ENCODE peak calls at places on chromosome 1, in nine cellular contexts. One of them, this sample, is unnamed.

GRCh38 chr1:64000021-64000420 is 203.4 kb upstream of the UBE2U start:
- DNase-seq in GM23338: peak; percentile 23
- DNase-seq in A549: no peak
- DNase-seq in SK-N-SH: no peak
- DNase-seq in HL-60: no peak
- DNase-seq in K562: no peak
- DNase-seq in HCT116: no peak
- DNase-seq in GM12878: no peak
- DNase-seq in HepG2: no peak
- DNase-seq in this sample: no peak

GRCh38 chr1:77220687-77221463 is 1.6 kb upstream of the PIGK start:
- DNase-seq in GM23338: no peak
- DNase-seq in A549: no peak
- DNase-seq in SK-N-SH: no peak
- DNase-seq in HL-60: no peak
- DNase-seq in K562: no peak
- DNase-seq in HCT116: no peak
- DNase-seq in GM12878: no peak
- DNase-seq in HepG2: no peak
- DNase-seq in this sample: no peak

GRCh38 chr1:30749691-30750583 is 7.6 kb downstream of the LAPTM5 start:
- DNase-seq in GM23338: no peak
- DNase-seq in A549: no peak
- DNase-seq in SK-N-SH: no peak
- DNase-seq in HL-60: peak; percentile 21
- DNase-seq in K562: no peak
- DNase-seq in HCT116: no peak
- DNase-seq in GM12878: no peak
- DNase-seq in HepG2: no peak
- DNase-seq in this sample: no peak

GRCh38 chr1:243884603-243885002 is 34.6 kb upstream of the AKT3 start:
- DNase-seq in GM23338: no peak
- DNase-seq in A549: no peak
- DNase-seq in SK-N-SH: no peak
- DNase-seq in HL-60: no peak
- DNase-seq in K562: no peak
- DNase-seq in HCT116: no peak
- DNase-seq in GM12878: no peak
- DNase-seq in HepG2: no peak
- DNase-seq in this sample: no peak

GRCh38 chr1:27413004-27413403 is 20.6 kb downstream of the GPR3 start:
- DNase-seq in GM23338: no peak
- DNase-seq in A549: no peak
- DNase-seq in SK-N-SH: no peak
- DNase-seq in HL-60: no peak
- DNase-seq in K562: no peak
- DNase-seq in HCT116: no peak
- DNase-seq in GM12878: no peak
- DNase-seq in HepG2: no peak
- DNase-seq in this sample: no peak

GRCh38 chr1:232966663-232967062 is 16.3 kb downstream of the NTPCR start:
- DNase-seq in GM23338: no peak
- DNase-seq in A549: no peak
- DNase-seq in SK-N-SH: no peak
- DNase-seq in HL-60: no peak
- DNase-seq in K562: no peak
- DNase-seq in HCT116: no peak
- DNase-seq in GM12878: no peak
- DNase-seq in HepG2: no peak
- DNase-seq in this sample: no peak

GRCh38 chr1:171486048-171486519 is 754 bp downstream of the PRRC2C start:
- DNase-seq in GM23338: peak; percentile 72
- DNase-seq in A549: peak; percentile 7
- DNase-seq in SK-N-SH: no peak
- DNase-seq in HL-60: peak; percentile 38
- DNase-seq in K562: no peak
- DNase-seq in HCT116: peak; percentile 16
- DNase-seq in GM12878: peak; percentile 46
- DNase-seq in HepG2: peak; percentile 50
- DNase-seq in this sample: peak; percentile 4

GRCh38 chr1:221268295-221268694 is 389.1 kb downstream of the HLX start:
- DNase-seq in GM23338: no peak
- DNase-seq in A549: no peak
- DNase-seq in SK-N-SH: no peak
- DNase-seq in HL-60: no peak
- DNase-seq in K562: no peak
- DNase-seq in HCT116: no peak
- DNase-seq in GM12878: no peak
- DNase-seq in HepG2: no peak
- DNase-seq in this sample: no peak

GRCh38 chr1:218164111-218164929 is 120.8 kb upstream of the RRP15 start:
- DNase-seq in GM23338: peak; percentile 92
- DNase-seq in A549: peak; percentile 13
- DNase-seq in SK-N-SH: peak; percentile 76
- DNase-seq in HL-60: no peak
- DNase-seq in K562: no peak
- DNase-seq in HCT116: no peak
- DNase-seq in GM12878: no peak
- DNase-seq in HepG2: peak; percentile 18
- DNase-seq in this sample: no peak

GRCh38 chr1:8395433-8395866 is 77.5 kb downstream of the SLC45A1 start:
- DNase-seq in GM23338: no peak
- DNase-seq in A549: no peak
- DNase-seq in SK-N-SH: no peak
- DNase-seq in HL-60: no peak
- DNase-seq in K562: no peak
- DNase-seq in HCT116: no peak
- DNase-seq in GM12878: peak; percentile 51
- DNase-seq in HepG2: no peak
- DNase-seq in this sample: no peak
- TF ChIP-seq REST in GM23338: no peak
- TF ChIP-seq REST in A549: no peak
- TF ChIP-seq REST in SK-N-SH: no peak
- TF ChIP-seq REST in HL-60: no peak
- TF ChIP-seq REST in K562: no peak
- TF ChIP-seq REST in HCT116: no peak
- TF ChIP-seq REST in GM12878: no peak
- TF ChIP-seq REST in HepG2: no peak
- TF ChIP-seq REST in this sample: no peak

GRCh38 chr1:920008-920407 is 3.7 kb upstream of the SAMD11 start:
- DNase-seq in GM23338: no peak
- DNase-seq in A549: no peak
- DNase-seq in SK-N-SH: no peak
- DNase-seq in HL-60: no peak
- DNase-seq in K562: no peak
- DNase-seq in HCT116: no peak
- DNase-seq in GM12878: no peak
- DNase-seq in HepG2: no peak
- DNase-seq in this sample: no peak

GRCh38 chr1:919271-919872 is 4.4 kb upstream of the SAMD11 start:
- DNase-seq in GM23338: no peak
- DNase-seq in A549: no peak
- DNase-seq in SK-N-SH: peak; percentile 69
- DNase-seq in HL-60: no peak
- DNase-seq in K562: no peak
- DNase-seq in HCT116: no peak
- DNase-seq in GM12878: no peak
- DNase-seq in HepG2: no peak
- DNase-seq in this sample: no peak

GRCh38 chr1:920506-920905 is 3.2 kb upstream of the SAMD11 start:
- DNase-seq in GM23338: no peak
- DNase-seq in A549: no peak
- DNase-seq in SK-N-SH: no peak
- DNase-seq in HL-60: no peak
- DNase-seq in K562: no peak
- DNase-seq in HCT116: no peak
- DNase-seq in GM12878: no peak
- DNase-seq in HepG2: no peak
- DNase-seq in this sample: no peak

GRCh38 chr1:923131-923990 is at the start of gene SAMD11:
- DNase-seq in GM23338: peak; percentile 71
- DNase-seq in A549: no peak
- DNase-seq in SK-N-SH: peak; percentile 85
- DNase-seq in HL-60: no peak
- DNase-seq in K562: peak; percentile 82
- DNase-seq in HCT116: peak; percentile 54
- DNase-seq in GM12878: no peak
- DNase-seq in HepG2: peak; percentile 40
- DNase-seq in this sample: no peak

DNA sequence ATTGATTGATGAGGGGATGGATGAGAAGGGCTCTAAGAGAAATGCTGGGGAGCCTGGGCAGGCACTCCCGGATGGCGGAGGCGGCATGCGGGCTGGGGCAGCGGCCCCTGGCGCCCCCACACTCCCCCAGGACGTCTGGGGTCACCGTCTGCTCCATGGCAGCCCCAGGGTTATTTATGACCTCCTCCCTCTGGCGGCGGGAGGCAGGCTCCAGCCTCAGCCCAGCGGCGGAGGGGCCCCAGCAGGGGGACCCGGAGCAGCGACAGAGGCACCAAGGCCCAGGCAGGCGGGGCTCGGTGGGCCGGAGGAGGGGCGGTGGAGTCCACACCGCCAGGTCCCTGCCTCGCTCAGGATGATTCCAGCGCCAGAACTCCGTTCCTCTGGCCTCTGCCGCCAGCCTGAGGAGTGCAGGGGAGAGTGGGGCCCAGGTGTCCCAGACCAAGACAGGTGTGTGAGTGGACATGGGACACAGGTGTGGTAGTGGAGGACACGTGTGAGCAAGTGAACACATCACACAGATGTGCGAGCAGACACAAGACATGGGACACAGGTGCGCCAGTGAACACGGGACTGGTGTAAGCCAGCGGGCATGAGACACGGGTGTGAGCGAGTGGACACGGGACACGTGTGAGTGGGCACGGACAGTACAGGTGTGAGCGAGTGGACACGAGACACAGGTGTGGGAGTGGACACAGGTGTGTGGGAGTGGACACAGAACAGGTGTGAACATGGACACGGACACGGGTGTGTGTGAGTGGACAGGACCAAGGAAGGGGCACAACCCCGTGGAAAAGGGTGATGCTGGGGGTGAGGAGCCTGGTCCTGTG is 2.5 kb upstream of the SAMD11 start:
- DNase-seq in GM23338: peak; percentile 91
- DNase-seq in A549: peak; percentile 63
- DNase-seq in SK-N-SH: peak; percentile 92
- DNase-seq in HL-60: no peak
- DNase-seq in K562: peak; percentile 91
- DNase-seq in HCT116: peak; percentile 59
- DNase-seq in GM12878: no peak
- DNase-seq in HepG2: peak; percentile 60
- DNase-seq in this sample: no peak
- H3K4me3 ChIP-seq in GM23338: peak overlapping the region; percentile 47
- H3K4me3 ChIP-seq in A549: peak overlapping the region; percentile 29
- H3K4me3 ChIP-seq in SK-N-SH: peak overlapping the region; percentile 9
- H3K4me3 ChIP-seq in HL-60: no peak overlapping the region
- H3K4me3 ChIP-seq in K562: no peak overlapping the region
- H3K4me3 ChIP-seq in HCT116: peak overlapping the region; percentile 16
- H3K4me3 ChIP-seq in GM12878: no peak overlapping the region
- H3K4me3 ChIP-seq in HepG2: no peak overlapping the region
- H3K4me3 ChIP-seq in this sample: no peak overlapping the region

DNA sequence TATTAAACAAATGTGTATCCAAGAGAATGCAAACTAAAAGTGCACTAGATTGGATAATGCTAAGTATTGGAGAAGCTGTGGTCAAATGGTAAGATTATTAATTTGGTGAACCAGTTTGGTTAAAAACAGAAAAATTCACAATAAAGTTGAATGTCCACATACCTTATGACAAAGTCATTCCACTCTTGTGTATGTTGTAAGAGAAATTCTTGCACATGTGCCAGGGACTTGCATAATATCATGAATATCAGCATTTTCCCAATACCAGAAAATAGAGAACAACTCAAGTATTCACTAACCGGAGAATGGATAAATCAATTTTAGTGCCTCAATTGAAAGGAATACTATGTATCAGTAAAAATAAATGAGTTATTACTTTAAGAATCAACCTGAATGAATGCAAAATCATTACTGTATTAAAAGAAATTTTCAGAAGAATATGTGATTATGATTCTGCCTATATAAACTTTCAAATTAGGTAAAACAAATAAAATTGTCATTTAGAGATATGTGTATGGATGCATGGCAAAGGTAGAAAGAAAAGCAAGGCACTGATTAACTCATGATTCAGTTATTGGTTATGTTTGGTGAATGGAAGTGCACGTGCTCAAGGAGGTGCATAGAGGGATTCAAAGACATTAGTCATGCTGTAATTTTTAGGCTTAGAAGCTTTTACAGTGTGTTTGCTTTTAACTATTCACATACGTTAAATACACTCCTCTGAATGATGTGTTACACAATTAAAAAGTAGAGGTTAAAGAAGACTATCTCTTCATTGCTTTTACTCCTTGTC is 217.4 kb upstream of the KCNK2 start:
- DNase-seq in GM23338: no peak
- DNase-seq in A549: no peak
- DNase-seq in SK-N-SH: no peak
- DNase-seq in HL-60: no peak
- DNase-seq in K562: no peak
- DNase-seq in HCT116: no peak
- DNase-seq in GM12878: no peak
- DNase-seq in HepG2: no peak
- DNase-seq in this sample: no peak
- H3K27ac ChIP-seq in GM23338: no peak overlapping the region
- H3K27ac ChIP-seq in A549: no peak overlapping the region
- H3K27ac ChIP-seq in SK-N-SH: no peak overlapping the region
- H3K27ac ChIP-seq in HL-60: no peak overlapping the region
- H3K27ac ChIP-seq in K562: no peak overlapping the region
- H3K27ac ChIP-seq in HCT116: no peak overlapping the region
- H3K27ac ChIP-seq in GM12878: no peak overlapping the region
- H3K27ac ChIP-seq in HepG2: no peak overlapping the region
- H3K27ac ChIP-seq in this sample: no peak overlapping the region

GRCh38 chr1:1335792-1336248 is 4.7 kb downstream of the TAS1R3 start:
- DNase-seq in GM23338: no peak
- DNase-seq in A549: no peak
- DNase-seq in SK-N-SH: no peak
- DNase-seq in HL-60: no peak
- DNase-seq in K562: no peak
- DNase-seq in HCT116: no peak
- DNase-seq in GM12878: no peak
- DNase-seq in HepG2: no peak
- DNase-seq in this sample: no peak

GRCh38 chr1:1333551-1334241 is 2.6 kb downstream of the TAS1R3 start:
- DNase-seq in GM23338: no peak
- DNase-seq in A549: no peak
- DNase-seq in SK-N-SH: no peak
- DNase-seq in HL-60: no peak
- DNase-seq in K562: no peak
- DNase-seq in HCT116: no peak
- DNase-seq in GM12878: no peak
- DNase-seq in HepG2: no peak
- DNase-seq in this sample: no peak

GRCh38 chr1:1334835-1335234 is 3.8 kb downstream of the TAS1R3 start:
- DNase-seq in GM23338: peak; percentile 85
- DNase-seq in A549: no peak
- DNase-seq in SK-N-SH: no peak
- DNase-seq in HL-60: no peak
- DNase-seq in K562: peak; percentile 59
- DNase-seq in HCT116: no peak
- DNase-seq in GM12878: no peak
- DNase-seq in HepG2: no peak
- DNase-seq in this sample: no peak

GRCh38 chr1:1336446-1336845 is 5.4 kb downstream of the TAS1R3 start:
- DNase-seq in GM23338: no peak
- DNase-seq in A549: no peak
- DNase-seq in SK-N-SH: no peak
- DNase-seq in HL-60: no peak
- DNase-seq in K562: no peak
- DNase-seq in HCT116: no peak
- DNase-seq in GM12878: no peak
- DNase-seq in HepG2: no peak
- DNase-seq in this sample: no peak

GRCh38 chr1:1335283-1335682 is 4.2 kb downstream of the TAS1R3 start:
- DNase-seq in GM23338: no peak
- DNase-seq in A549: no peak
- DNase-seq in SK-N-SH: no peak
- DNase-seq in HL-60: no peak
- DNase-seq in K562: no peak
- DNase-seq in HCT116: no peak
- DNase-seq in GM12878: no peak
- DNase-seq in HepG2: no peak
- DNase-seq in this sample: no peak
- TF ChIP-seq REST in GM23338: no peak
- TF ChIP-seq REST in A549: no peak
- TF ChIP-seq REST in SK-N-SH: no peak
- TF ChIP-seq REST in HL-60: no peak
- TF ChIP-seq REST in K562: no peak
- TF ChIP-seq REST in HCT116: no peak
- TF ChIP-seq REST in GM12878: no peak
- TF ChIP-seq REST in HepG2: no peak
- TF ChIP-seq REST in this sample: no peak